ENCODE peak calls at places on chromosomes 1 and 21, in four cellular contexts. G is GM12878, H is IMR-90, R is endothelial cell of umbilical vein. B is an unnamed sample.
A peak's percentile ranks its signal among the peaks of the same experiment; 100 is the strongest.

GRCh38 chr1:86731416-86731815 is 27.0 kb downstream of the SH3GLB1 start:
- DNase-seq in G (no peak), H (no peak), R (no peak), B (no peak)

GRCh38 chr21:19246018-19246417 is 842.4 kb upstream of the TMPRSS15 start:
- DNase-seq in G (no peak), H (no peak), R (no peak), B (peak; percentile 34)

GRCh38 chr21:37006521-37007291 is at the start of gene RIPPLY3:
- DNase-seq in G (no peak), H (no peak), R (no peak), B (no peak)

GRCh38 chr1:247437551-247438535 is 20.1 kb downstream of the OR2B11 start:
- DNase-seq in G (no peak), H (no peak), R (no peak), B (no peak)

GRCh38 chr1:24898152-24898908 is 31.7 kb downstream of the RUNX3 start:
- DNase-seq in G (no peak), H (peak; percentile 12), R (peak; percentile 46), B (peak; percentile 57)

GRCh38 chr1:204076891-204077290 is 4.0 kb downstream of the SOX13 start:
- DNase-seq in G (no peak), H (no peak), R (no peak), B (no peak)

GRCh38 chr1:82377201-82377884 is 576.6 kb downstream of the ADGRL2 start:
- DNase-seq in G (no peak), H (no peak), R (peak; percentile 28), B (no peak)

GRCh38 chr1:57422271-57423134 is 1.4 kb downstream of the DAB1 start:
- DNase-seq in G (no peak), H (peak; percentile 34), R (no peak), B (no peak)

GRCh38 chr1:4634156-4634792 is 20.1 kb upstream of the AJAP1 start:
- DNase-seq in G (no peak), H (no peak), R (no peak), B (no peak)

GRCh38 chr1:218390625-218391024 is 45.5 kb downstream of the TGFB2 start:
- DNase-seq in G (no peak), H (no peak), R (peak; percentile 91), B (no peak)

GRCh38 chr1:58763214-58763613 is 20.6 kb downstream of the JUN start:
- DNase-seq in G (no peak), H (peak; percentile 87), R (peak; percentile 83), B (no peak)

GRCh38 chr1:111199881-111200801 is at the start of gene DENND2D:
- DNase-seq in G (peak; percentile 92), H (no peak), R (no peak), B (no peak)

GRCh38 chr1:1540817-1541628 is 599 bp upstream of the TMEM240 start:
- DNase-seq in G (no peak), H (no peak), R (no peak), B (no peak)

GRCh38 chr1:202593845-202594244 is 116.4 kb downstream of the SYT2 start:
- DNase-seq in G (no peak), H (peak; percentile 30), R (no peak), B (no peak)

GRCh38 chr21:17726047-17726446 is 93.1 kb downstream of the C21orf91 start:
- DNase-seq in G (no peak), H (peak; percentile 7), R (no peak), B (peak; percentile 12)

GRCh38 chr1:190904091-190904695 is 426.5 kb upstream of the BRINP3 start:
- DNase-seq in G (no peak), H (peak; percentile 85), R (no peak), B (no peak)

GRCh38 chr1:155569988-155570592 is 7.5 kb upstream of the ASH1L start:
- DNase-seq in G (no peak), H (peak; percentile 91), R (no peak), B (peak; percentile 37)

GRCh38 chr1:82125866-82126265 is 325.1 kb downstream of the ADGRL2 start:
- DNase-seq in G (no peak), H (no peak), R (no peak), B (no peak)

GRCh38 chr1:200634449-200635122 is 14.0 kb upstream of the KIF14 start:
- DNase-seq in G (no peak), H (no peak), R (no peak), B (no peak)

GRCh38 chr1:175222296-175222938 is 29.8 kb upstream of the KIAA0040 start:
- DNase-seq in G (no peak), H (no peak), R (no peak), B (no peak)

GRCh38 chr1:22653741-22654140 is 705 bp downstream of the C1QB start:
- DNase-seq in G (no peak), H (no peak), R (no peak), B (no peak)

GRCh38 chr1:211830330-211831142 is at the start of gene LPGAT1:
- DNase-seq in G (no peak), H (peak; percentile 52), R (peak; percentile 58), B (peak; percentile 91)

GRCh38 chr1:53680868-53681267 is 58.1 kb downstream of the GLIS1 start:
- DNase-seq in G (no peak), H (no peak), R (no peak), B (no peak)

GRCh38 chr1:169707917-169708604 is 3.4 kb downstream of the SELL start:
- DNase-seq in G (no peak), H (no peak), R (no peak), B (no peak)
- TF ChIP-seq FOS in G (no peak), H (no peak), R (no peak), B (no peak)

GRCh38 chr1:180098242-180098995 is 56.2 kb upstream of the QSOX1 start:
- DNase-seq in G (no peak), H (peak; percentile 95), R (no peak), B (no peak)
- TF ChIP-seq FOS in G (no peak), H (peak; percentile 82), R (no peak), B (no peak)

GRCh38 chr1:158329300-158329699 is 2.0 kb downstream of the CD1B start:
- DNase-seq in G (no peak), H (no peak), R (no peak), B (no peak)

GRCh38 chr1:158331431-158331830 is at the start of gene CD1B:
- DNase-seq in G (no peak), H (no peak), R (no peak), B (no peak)

GRCh38 chr1:158330390-158330789 is 941 bp downstream of the CD1B start:
- DNase-seq in G (no peak), H (no peak), R (no peak), B (no peak)

GRCh38 chr1:158329807-158330206 is 1.5 kb downstream of the CD1B start:
- DNase-seq in G (no peak), H (no peak), R (no peak), B (no peak)

GRCh38 chr1:158328424-158328823 is 2.9 kb downstream of the CD1B start:
- DNase-seq in G (no peak), H (no peak), R (no peak), B (no peak)
- TF ChIP-seq FOS in G (no peak), H (no peak), R (no peak), B (no peak)

GRCh38 chr1:18948913-18949688 is 7.4 kb downstream of the IFFO2 start:
- DNase-seq in G (no peak), H (peak; percentile 71), R (peak; percentile 41), B (no peak)
- TF ChIP-seq FOS in G (no peak), H (no peak), R (no peak), B (no peak)

GRCh38 chr1:153962088-153963029 is 978 bp downstream of the SLC39A1 start:
- DNase-seq in G (no peak), H (peak; percentile 60), R (peak; percentile 48), B (no peak)
- TF ChIP-seq FOS in G (no peak), H (peak; percentile 40), R (peak; percentile 48), B (no peak)

DNA sequence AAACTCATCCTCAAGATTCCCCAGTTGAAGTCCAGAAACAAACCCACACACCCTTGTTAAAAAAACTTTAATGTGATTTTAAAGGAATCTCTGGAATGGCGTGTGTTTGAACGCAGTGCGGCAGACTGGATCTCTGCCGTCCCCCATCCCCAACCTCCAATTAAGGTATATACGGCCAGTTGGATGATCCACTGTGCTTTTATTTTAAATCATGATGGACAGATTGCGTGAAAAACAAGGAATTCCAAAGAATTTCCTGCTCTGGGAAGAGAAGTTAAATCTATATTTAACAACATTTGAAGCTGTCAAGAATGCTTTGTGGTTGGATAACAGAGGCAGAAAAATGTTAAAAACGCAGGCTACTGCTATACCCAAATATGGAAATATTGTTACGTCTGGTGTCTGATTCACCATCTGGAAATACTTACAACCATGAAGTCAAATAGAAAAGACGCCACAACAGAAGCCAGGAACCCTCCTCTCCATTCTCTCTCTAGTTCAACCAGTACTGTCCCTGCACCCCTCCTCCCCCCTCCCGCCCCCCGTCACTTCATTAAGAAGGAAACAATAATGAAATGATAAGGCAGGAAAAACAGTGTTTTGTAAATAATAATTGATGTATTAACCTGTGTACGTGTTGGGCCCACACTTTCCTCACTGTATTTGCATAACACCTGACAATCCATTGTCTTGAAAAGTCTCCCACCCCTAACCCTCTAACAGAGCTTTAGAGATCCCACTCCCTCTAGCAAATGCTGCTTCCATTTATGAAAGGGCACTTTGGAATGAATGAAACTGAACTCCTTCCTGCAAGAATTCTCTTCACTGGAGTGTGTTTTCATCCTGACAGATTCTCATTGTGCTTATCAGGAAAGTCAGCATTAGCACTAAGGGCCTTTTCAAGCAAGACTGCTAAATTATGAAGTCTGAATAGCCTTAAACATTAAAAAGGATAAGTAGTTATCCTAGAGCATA is 2.0 kb upstream of the CCN1 start:
- DNase-seq in G (no peak), H (peak; percentile 98), R (peak; percentile 92), B (no peak)
- TF ChIP-seq FOS in G (no peak), H (peak; percentile 2), R (peak; percentile 66), B (no peak)

GRCh38 chr1:38006008-38006828 is 904 bp upstream of the FHL3 start:
- DNase-seq in G (no peak), H (no peak), R (no peak), B (peak; percentile 65)

GRCh38 chr1:38005195-38006007 is at the start of gene FHL3:
- DNase-seq in G (no peak), H (peak; percentile 33), R (peak; percentile 25), B (peak; percentile 96)

GRCh38 chr1:38004284-38005101 is 821 bp downstream of the FHL3 start:
- DNase-seq in G (no peak), H (no peak), R (peak; percentile 38), B (no peak)

GRCh38 chr1:38000529-38001453 is 4.5 kb downstream of the FHL3 start:
- DNase-seq in G (no peak), H (peak; percentile 87), R (peak; percentile 86), B (peak; percentile 61)

GRCh38 chr1:38003261-38004250 is 1.8 kb downstream of the FHL3 start:
- DNase-seq in G (no peak), H (peak; percentile 41), R (peak; percentile 38), B (no peak)
- TF ChIP-seq FOS in G (no peak), H (no peak), R (no peak), B (no peak)

GRCh38 chr1:7284839-7285435 is 486.2 kb upstream of the VAMP3 start:
- DNase-seq in G (no peak), H (peak; percentile 59), R (no peak), B (no peak)
- TF ChIP-seq FOS in G (no peak), H (no peak), R (no peak), B (no peak)

DNA sequence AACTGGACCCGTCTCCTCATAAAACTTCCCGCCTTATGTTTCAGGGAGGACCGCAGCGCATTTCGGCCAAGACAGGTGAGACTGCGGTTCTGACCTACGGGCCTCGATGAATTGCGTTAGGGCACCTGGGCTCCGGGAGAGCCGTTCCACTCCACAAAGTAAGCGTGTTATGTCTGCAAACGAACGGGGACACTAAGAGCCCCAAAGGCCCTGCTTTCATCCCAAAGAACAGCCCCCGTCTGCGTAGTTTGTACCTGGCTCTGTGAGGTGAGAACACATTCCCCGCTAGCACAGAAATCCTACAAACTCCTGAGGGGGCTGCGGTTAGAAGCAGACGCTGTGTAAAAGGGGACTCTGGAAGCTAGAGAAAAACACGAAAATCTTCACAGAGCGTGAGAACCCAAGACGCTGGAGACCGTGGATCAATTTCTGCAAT is 41.6 kb upstream of the PPIAL4F start:
- DNase-seq in G (no peak), H (no peak), R (no peak), B (no peak)
- TF ChIP-seq FOS in G (no peak), H (no peak), R (no peak), B (no peak)